ENCODE peak calls at places on chromosomes 16 and 17, in four cellular contexts. One of them, this sample, is unnamed.

GRCh38 chr17:18967806-18968744 is 16.1 kb downstream of the SLC5A10 start:
- DNase-seq in neural progenitor cell: no peak
- DNase-seq in GM10248: no peak
- DNase-seq in activated B cell treated with CpG ODN at 0.5 μM for 24 hours: no peak
- DNase-seq in this sample: no peak

GRCh38 chr17:60968266-60968665 is 290.6 kb downstream of the BCAS3 start:
- DNase-seq in neural progenitor cell: no peak
- DNase-seq in GM10248: no peak
- DNase-seq in activated B cell treated with CpG ODN at 0.5 μM for 24 hours: no peak
- DNase-seq in this sample: no peak

GRCh38 chr16:57538235-57538711 is 1.9 kb upstream of the CCDC102A start:
- DNase-seq in neural progenitor cell: no peak
- DNase-seq in GM10248: peak
- DNase-seq in activated B cell treated with CpG ODN at 0.5 μM for 24 hours: no peak
- DNase-seq in this sample: no peak

GRCh38 chr17:43879723-43880419 is 27.5 kb downstream of the MPP2 start:
- DNase-seq in neural progenitor cell: no peak
- DNase-seq in GM10248: no peak
- DNase-seq in activated B cell treated with CpG ODN at 0.5 μM for 24 hours: no peak
- DNase-seq in this sample: no peak

GRCh38 chr16:1312903-1313302 is 3.5 kb downstream of the UBE2I start:
- DNase-seq in neural progenitor cell: no peak
- DNase-seq in GM10248: no peak
- DNase-seq in activated B cell treated with CpG ODN at 0.5 μM for 24 hours: no peak
- DNase-seq in this sample: no peak

GRCh38 chr16:67865318-67865717 is 7.5 kb upstream of the EDC4 start:
- DNase-seq in neural progenitor cell: peak
- DNase-seq in GM10248: no peak
- DNase-seq in activated B cell treated with CpG ODN at 0.5 μM for 24 hours: no peak
- DNase-seq in this sample: no peak

GRCh38 chr17:73697872-73698271 is 53.6 kb upstream of the SDK2 start:
- DNase-seq in neural progenitor cell: no peak
- DNase-seq in GM10248: no peak
- DNase-seq in activated B cell treated with CpG ODN at 0.5 μM for 24 hours: no peak
- DNase-seq in this sample: no peak

GRCh38 chr16:86512860-86513470 is 2.6 kb downstream of the FOXF1 start:
- DNase-seq in neural progenitor cell: no peak
- DNase-seq in GM10248: no peak
- DNase-seq in activated B cell treated with CpG ODN at 0.5 μM for 24 hours: no peak
- DNase-seq in this sample: no peak

GRCh38 chr16:57185446-57185944 is 344 bp downstream of the PSME3IP1 start:
- DNase-seq in neural progenitor cell: peak
- DNase-seq in GM10248: peak
- DNase-seq in activated B cell treated with CpG ODN at 0.5 μM for 24 hours: no peak
- DNase-seq in this sample: no peak

GRCh38 chr17:80122026-80122575 is 20.7 kb downstream of the GAA start:
- DNase-seq in neural progenitor cell: no peak
- DNase-seq in GM10248: no peak
- DNase-seq in activated B cell treated with CpG ODN at 0.5 μM for 24 hours: no peak
- DNase-seq in this sample: no peak

GRCh38 chr17:77644981-77645380 is 313.5 kb upstream of the TNRC6C start:
- DNase-seq in neural progenitor cell: peak
- DNase-seq in GM10248: no peak
- DNase-seq in activated B cell treated with CpG ODN at 0.5 μM for 24 hours: no peak
- DNase-seq in this sample: no peak

GRCh38 chr16:1003551-1004347 is 22.2 kb downstream of the SOX8 start:
- DNase-seq in neural progenitor cell: no peak
- DNase-seq in GM10248: no peak
- DNase-seq in activated B cell treated with CpG ODN at 0.5 μM for 24 hours: no peak
- DNase-seq in this sample: no peak

GRCh38 chr16:72963921-72964320 is 84.0 kb downstream of the ZFHX3 start:
- DNase-seq in neural progenitor cell: peak
- DNase-seq in GM10248: no peak
- DNase-seq in activated B cell treated with CpG ODN at 0.5 μM for 24 hours: no peak
- DNase-seq in this sample: no peak
- TF ChIP-seq CTCF in neural progenitor cell: no peak
- TF ChIP-seq CTCF in GM10248: no peak
- TF ChIP-seq CTCF in activated B cell treated with CpG ODN at 0.5 μM for 24 hours: no peak
- TF ChIP-seq CTCF in this sample: no peak

GRCh38 chr17:68576811-68577551 is 24.2 kb downstream of the FAM20A start:
- DNase-seq in neural progenitor cell: no peak
- DNase-seq in GM10248: no peak
- DNase-seq in activated B cell treated with CpG ODN at 0.5 μM for 24 hours: no peak
- DNase-seq in this sample: no peak
- TF ChIP-seq CTCF in neural progenitor cell: peak
- TF ChIP-seq CTCF in GM10248: no peak
- TF ChIP-seq CTCF in activated B cell treated with CpG ODN at 0.5 μM for 24 hours: no peak
- TF ChIP-seq CTCF in this sample: no peak

GRCh38 chr16:28202147-28202746 is 9.5 kb downstream of the XPO6 start:
- DNase-seq in neural progenitor cell: no peak
- DNase-seq in GM10248: peak
- DNase-seq in activated B cell treated with CpG ODN at 0.5 μM for 24 hours: no peak
- DNase-seq in this sample: no peak
- TF ChIP-seq CTCF in neural progenitor cell: no peak
- TF ChIP-seq CTCF in GM10248: peak
- TF ChIP-seq CTCF in activated B cell treated with CpG ODN at 0.5 μM for 24 hours: no peak
- TF ChIP-seq CTCF in this sample: no peak

GRCh38 chr17:21294321-21295035 is 10.0 kb downstream of the MAP2K3 start:
- DNase-seq in neural progenitor cell: no peak
- DNase-seq in GM10248: no peak
- DNase-seq in activated B cell treated with CpG ODN at 0.5 μM for 24 hours: no peak
- DNase-seq in this sample: no peak
- TF ChIP-seq CTCF in neural progenitor cell: no peak
- TF ChIP-seq CTCF in GM10248: no peak
- TF ChIP-seq CTCF in activated B cell treated with CpG ODN at 0.5 μM for 24 hours: no peak
- TF ChIP-seq CTCF in this sample: no peak

GRCh38 chr16:84603115-84603816 is 14.6 kb downstream of the COTL1 start:
- DNase-seq in neural progenitor cell: no peak
- DNase-seq in GM10248: no peak
- DNase-seq in activated B cell treated with CpG ODN at 0.5 μM for 24 hours: peak
- DNase-seq in this sample: no peak
- TF ChIP-seq CTCF in neural progenitor cell: no peak
- TF ChIP-seq CTCF in GM10248: no peak
- TF ChIP-seq CTCF in activated B cell treated with CpG ODN at 0.5 μM for 24 hours: no peak
- TF ChIP-seq CTCF in this sample: no peak